ENCODE peak calls at places on chromosomes 3 and 15, in ten cellular contexts. B is progenitor cell of endocrine pancreas; R is LNCaP clone FGC; J is MCF 10A; U is CD4-positive, alpha-beta T cell; A is natural killer cell; T is kidney; V is HFF-Myc; K is endodermal cell; F is fibroblast of mammary gland. P is an unnamed sample.

GRCh38 chr3:23117856-23118255 is 85.3 kb upstream of the UBE2E2 start:
- DNase-seq in B (no peak), R (no peak), J (no peak), U (no peak), A (no peak), T (no peak), V (no peak), K (no peak), F (no peak), P (no peak)

GRCh38 chr15:36632196-36632595 is 52.8 kb downstream of the CDIN1 start:
- DNase-seq in B (no peak), R (no peak), J (peak; percentile 55), U (no peak), A (no peak), T (no peak), V (peak; percentile 20), K (no peak), F (peak; percentile 77), P (no peak)

GRCh38 chr3:354433-354832 is 157.9 kb downstream of the CHL1 start:
- DNase-seq in B (peak; percentile 27), R (peak; percentile 36), J (peak; percentile 43), U (no peak), A (no peak), T (no peak), V (peak; percentile 7), K (peak; percentile 83), F (peak; percentile 65), P (no peak)

GRCh38 chr3:151225040-151225975 is 22.3 kb upstream of the GPR171 start:
- DNase-seq in B (no peak), R (no peak), J (no peak), U (no peak), A (no peak), T (no peak), V (no peak), K (no peak), F (no peak), P (no peak)

GRCh38 chr3:184751204-184751809 is 39.4 kb upstream of the MAGEF1 start:
- DNase-seq in B (no peak), R (no peak), J (no peak), U (no peak), A (no peak), T (peak; percentile 4), V (no peak), K (no peak), F (no peak), P (no peak)

GRCh38 chr15:57743424-57743823 is 36.9 kb downstream of the POLR2M start:
- DNase-seq in B (no peak), R (no peak), J (peak; percentile 14), U (no peak), A (no peak), T (no peak), V (no peak), K (peak; percentile 59), F (peak; percentile 23), P (no peak)

GRCh38 chr15:70795311-70795665 is 31.9 kb upstream of the UACA start:
- DNase-seq in B (no peak), R (no peak), J (peak; percentile 79), U (no peak), A (no peak), T (no peak), V (peak; percentile 97), K (no peak), F (peak; percentile 96), P (no peak)

GRCh38 chr3:158768881-158769518 is 32.9 kb upstream of the MFSD1 start:
- DNase-seq in B (no peak), R (no peak), J (peak; percentile 80), U (no peak), A (no peak), T (no peak), V (peak; percentile 90), K (no peak), F (peak; percentile 96), P (no peak)

GRCh38 chr3:141280086-141280485 is 48.5 kb downstream of the PXYLP1 start:
- DNase-seq in B (no peak), R (no peak), J (no peak), U (no peak), A (no peak), T (no peak), V (no peak), K (no peak), F (peak; percentile 23), P (no peak)

GRCh38 chr3:69543080-69543429 is 157.2 kb upstream of the FRMD4B start:
- DNase-seq in B (no peak), R (no peak), J (no peak), U (no peak), A (no peak), T (no peak), V (no peak), K (no peak), F (no peak), P (no peak)

DNA sequence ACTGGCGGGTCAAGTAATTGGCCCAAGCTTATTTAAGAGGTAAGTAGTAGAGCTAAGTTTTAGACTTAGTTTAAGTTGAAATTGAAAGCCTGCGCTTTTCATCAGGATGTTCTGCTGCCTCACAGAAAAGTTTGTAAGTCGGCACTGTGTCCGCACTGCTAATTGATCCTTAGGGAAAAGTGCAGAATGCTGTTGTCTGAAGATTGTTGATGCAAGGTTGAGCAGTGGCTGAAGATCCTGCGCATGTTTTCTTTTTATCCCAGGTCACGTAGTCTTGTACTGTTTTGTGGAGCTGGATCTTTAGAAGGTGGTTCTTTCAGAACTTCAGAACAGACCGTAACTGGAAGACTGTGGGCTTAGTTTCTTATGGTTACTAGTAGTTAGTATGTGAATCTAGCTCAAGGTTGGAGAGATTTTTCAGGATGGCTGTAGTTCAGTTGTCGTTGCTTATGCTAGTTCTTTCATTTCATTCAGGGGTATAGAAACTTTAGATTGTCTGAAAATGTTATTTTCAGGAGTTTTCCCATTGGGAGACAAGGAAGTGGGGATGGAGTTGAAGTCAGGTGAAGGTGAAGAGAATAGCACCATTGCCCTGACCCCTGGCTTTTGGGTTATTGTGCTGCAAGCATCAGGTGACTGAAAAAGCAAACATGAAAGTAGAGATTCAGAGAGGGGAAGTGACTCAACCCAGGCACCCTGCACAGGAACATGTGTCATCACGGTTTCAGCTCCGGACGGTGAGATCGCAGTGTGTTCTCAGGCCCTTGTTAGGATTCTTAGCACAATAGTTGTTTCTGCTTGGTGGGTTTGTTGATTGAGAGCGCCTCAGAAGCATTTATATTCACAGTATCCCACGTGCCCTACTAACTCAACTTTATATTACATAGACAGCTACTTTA is 32.8 kb downstream of the AKAP13 start:
- DNase-seq in B (no peak), R (peak; percentile 45), J (peak; percentile 97), U (peak; percentile 63), A (peak; percentile 57), T (peak; percentile 89), V (peak; percentile 77), K (peak; percentile 67), F (peak; percentile 96), P (no peak)
- TF ChIP-seq CTCF in B (no peak), R (no peak), J (no peak), U (no peak), A (no peak), T (no peak), V (no peak), K (no peak), F (peak; percentile 17), P (no peak)

GRCh38 chr3:125683067-125683844 is 88.0 kb upstream of the OSBPL11 start:
- DNase-seq in B (no peak), R (no peak), J (peak; percentile 15), U (no peak), A (no peak), T (peak; percentile 41), V (no peak), K (no peak), F (no peak), P (no peak)

GRCh38 chr3:125681146-125681545 is 85.8 kb upstream of the OSBPL11 start:
- DNase-seq in B (no peak), R (no peak), J (no peak), U (no peak), A (no peak), T (no peak), V (no peak), K (no peak), F (no peak), P (no peak)

GRCh38 chr3:125679258-125679657 is 84.0 kb upstream of the OSBPL11 start:
- DNase-seq in B (no peak), R (no peak), J (peak; percentile 18), U (no peak), A (no peak), T (no peak), V (no peak), K (peak; percentile 61), F (no peak), P (no peak)

DNA sequence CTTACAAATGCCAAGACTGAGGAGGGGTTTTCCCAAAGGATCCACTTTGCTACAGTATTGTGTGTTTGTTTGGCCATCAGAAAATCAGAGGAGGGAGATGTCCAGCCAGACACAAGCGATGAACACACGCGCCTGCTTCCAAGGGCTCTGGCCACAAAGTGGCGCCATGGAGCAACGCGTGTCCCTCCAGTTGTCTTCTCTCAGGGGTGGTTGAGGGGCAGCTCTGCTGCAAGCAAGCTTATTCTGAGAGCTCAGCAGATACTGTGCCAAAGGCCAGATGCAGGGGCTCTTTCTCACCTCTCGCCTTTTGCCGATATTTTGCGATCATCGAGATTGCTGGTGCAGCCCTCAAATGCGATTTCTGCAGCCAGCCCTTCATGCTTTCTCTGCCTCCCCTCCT is 88.9 kb upstream of the OSBPL11 start:
- DNase-seq in B (no peak), R (no peak), J (peak; percentile 5), U (no peak), A (no peak), T (no peak), V (no peak), K (peak; percentile 90), F (peak; percentile 35), P (no peak)
- TF ChIP-seq CTCF in B (peak; percentile 59), R (peak; percentile 21), J (no peak), U (no peak), A (no peak), T (no peak), V (peak; percentile 42), K (peak; percentile 85), F (peak; percentile 46), P (peak; percentile 63)

DNA sequence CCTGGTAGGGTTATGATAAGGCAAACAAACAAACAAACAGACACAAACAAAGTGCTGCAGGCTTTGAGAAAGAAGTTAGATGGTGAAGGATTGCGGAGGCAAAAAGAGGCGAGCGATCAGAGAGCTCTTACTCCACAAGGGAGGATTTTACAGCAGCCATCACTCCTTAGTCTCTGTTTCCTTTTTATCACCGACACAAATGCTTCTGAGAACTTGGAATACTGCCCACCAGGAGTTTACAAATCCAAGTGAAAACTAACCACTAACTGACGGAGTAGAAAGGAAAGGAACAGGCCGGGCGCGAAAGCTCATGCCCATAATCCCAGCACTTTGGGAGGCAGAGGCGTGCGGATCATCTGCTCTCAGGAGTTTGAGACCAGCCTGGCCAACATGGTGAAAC is 35.6 kb upstream of the GPR160 start:
- DNase-seq in B (no peak), R (no peak), J (no peak), U (no peak), A (no peak), T (no peak), V (no peak), K (no peak), F (no peak), P (no peak)
- TF ChIP-seq CTCF in B (no peak), R (no peak), J (no peak), U (no peak), A (no peak), T (no peak), V (no peak), K (no peak), F (no peak), P (no peak)

GRCh38 chr3:172987268-172987667 is 153.8 kb downstream of the SPATA16 start:
- DNase-seq in B (no peak), R (peak; percentile 11), J (peak; percentile 51), U (no peak), A (no peak), T (no peak), V (no peak), K (peak; percentile 72), F (no peak), P (no peak)
- TF ChIP-seq CTCF in B (peak; percentile 36), R (peak; percentile 69), J (peak; percentile 32), U (no peak), A (no peak), T (no peak), V (peak; percentile 15), K (peak; percentile 82), F (peak; percentile 1), P (peak; percentile 53)